ENCODE peak calls at places on chromosomes 11 and 22, in seven cellular contexts. N is PC-3, L is neural progenitor cell, F is GM23338, W is SK-N-SH, H is OCI-LY7, V is HCT116. M is an unnamed sample. For H3K4me1, the result is how much of the 10 kb centered on the place peaks cover.

GRCh38 chr22:23229646-23230045 is 49.3 kb downstream of the BCR start:
- DNase-seq in W (no peak), F (no peak), N (no peak), V (no peak), H (no peak), L (no peak), M (no peak)

GRCh38 chr22:22207845-22208564 is 36.6 kb upstream of the VPREB1 start:
- DNase-seq in L (peak), F (peak), N (peak), W (peak), H (peak), V (peak), M (peak)

GRCh38 chr11:115159122-115159665 is 345.0 kb downstream of the CADM1 start:
- DNase-seq in L (no peak), F (no peak), W (no peak), H (peak), N (no peak), V (no peak), M (no peak)

GRCh38 chr11:19628018-19628417 is 84.6 kb upstream of the NAV2 start:
- DNase-seq in W (no peak), V (no peak), L (no peak), F (no peak), N (peak), H (no peak), M (no peak)

GRCh38 chr11:21511835-21512440 is 680.9 kb upstream of the ANO5 start:
- DNase-seq in H (peak), F (peak), L (peak), V (peak), N (peak), W (peak), M (peak)

GRCh38 chr11:120040136-120040840 is 97.6 kb downstream of the TRIM29 start:
- DNase-seq in N (no peak), F (no peak), H (no peak), L (no peak), V (no peak), W (no peak), M (no peak)

GRCh38 chr11:31026315-31026714 is 343.2 kb downstream of the DCDC1 start:
- DNase-seq in L (no peak), F (no peak), V (no peak), W (no peak), N (no peak), H (no peak), M (no peak)

GRCh38 chr11:97764193-97764592 is 1256.6 kb upstream of the CNTN5 start:
- DNase-seq in H (no peak), L (no peak), W (no peak), N (no peak), V (no peak), F (no peak), M (no peak)

GRCh38 chr11:126739499-126740145 is 260.9 kb downstream of the KIRREL3 start:
- DNase-seq in H (no peak), F (no peak), W (no peak), L (no peak), V (no peak), N (no peak), M (no peak)

GRCh38 chr11:73507086-73507485 is 90.8 kb downstream of the FAM168A start:
- DNase-seq in L (no peak), W (no peak), V (no peak), H (no peak), F (no peak), N (no peak), M (no peak)

GRCh38 chr22:44147821-44148574 is 32.7 kb upstream of the PARVG start:
- DNase-seq in H (no peak), V (no peak), N (no peak), F (peak), W (no peak), L (peak), M (peak)

DNA sequence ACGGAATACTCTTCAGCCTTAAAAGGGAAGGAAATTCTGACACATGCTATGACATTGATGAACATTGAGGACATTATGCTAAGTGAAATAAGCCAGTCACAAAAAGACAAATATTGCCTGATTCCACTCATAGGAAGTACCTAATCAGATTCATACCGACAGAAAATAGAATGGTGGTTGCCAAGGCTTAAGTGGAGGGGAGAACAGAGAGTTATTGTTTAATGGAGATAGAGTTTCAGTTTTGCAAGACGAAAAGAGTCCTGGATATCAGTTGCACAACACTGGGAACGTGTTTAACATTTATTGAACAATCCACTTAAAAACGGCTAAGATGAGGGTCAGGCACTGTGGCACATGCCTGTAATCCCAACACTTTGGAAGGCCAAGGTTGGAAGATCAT is 45.6 kb upstream of the HIPK3 start:
- DNase-seq in V (no peak), H (no peak), L (no peak), N (no peak), W (no peak), F (no peak), M (no peak)
- H3K4me1 ChIP-seq in V (under half), H (under half), L (under half), N (under half), W (under half), F (under half), M (under half)

DNA sequence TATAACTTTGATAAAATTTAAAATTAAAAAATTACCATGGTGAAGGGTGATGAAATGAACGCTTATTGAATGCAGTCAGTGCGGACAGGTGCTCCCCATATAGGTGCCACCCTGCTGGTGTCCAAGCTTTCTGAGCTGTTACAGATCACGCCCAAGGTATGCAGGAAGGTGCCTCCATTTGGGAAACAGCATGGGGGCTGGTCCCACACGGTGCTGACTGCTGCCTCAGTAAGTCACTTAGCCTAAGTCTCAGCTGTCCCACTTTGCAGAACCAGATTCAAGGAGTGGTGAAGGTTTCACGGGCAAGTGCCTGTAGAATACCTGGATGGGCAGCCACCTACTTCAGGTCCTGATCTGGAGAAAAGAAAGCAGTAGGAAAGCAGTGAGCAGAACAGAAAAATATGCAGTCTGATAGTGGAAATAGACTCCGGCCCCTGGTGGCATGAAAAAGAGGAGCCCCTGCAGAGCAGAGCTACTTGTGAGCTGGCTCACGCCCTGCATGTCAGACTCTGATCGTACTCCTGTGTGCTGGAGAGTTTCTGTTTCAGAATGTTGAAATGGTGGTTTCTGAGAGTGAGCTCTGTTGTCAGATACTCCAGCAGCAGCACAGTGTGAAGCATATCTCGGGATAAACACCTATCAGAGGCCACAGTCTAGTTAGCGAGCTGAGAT is 33.2 kb downstream of the ADORA2A start:
- DNase-seq in F (no peak), V (no peak), W (no peak), H (no peak), N (no peak), L (no peak), M (peak)
- TF ChIP-seq CTCF in F (no peak), V (no peak), W (no peak), H (no peak), N (no peak), L (no peak), M (no peak)

DNA sequence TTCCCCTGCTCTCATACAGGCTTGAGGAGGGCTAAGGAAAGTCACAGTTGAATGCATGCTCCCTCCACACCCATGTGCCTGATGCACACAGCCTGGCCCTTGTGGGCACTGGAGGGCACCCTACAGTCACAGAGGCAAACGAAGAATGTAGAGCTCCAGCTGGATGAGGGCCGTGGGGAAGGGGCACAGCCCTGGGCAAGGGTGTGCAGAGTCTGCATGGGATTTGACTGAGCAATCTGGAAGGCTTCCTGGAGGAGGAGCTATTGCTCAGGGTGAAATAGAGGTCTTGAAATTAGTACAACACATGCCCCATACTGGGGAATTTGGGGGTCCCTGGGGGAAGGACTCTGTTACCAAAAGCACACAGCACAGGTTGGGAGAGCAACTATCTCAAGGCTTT is 64.0 kb downstream of the KCNQ1 start:
- DNase-seq in H (no peak), V (no peak), W (peak), N (no peak), F (no peak), L (no peak), M (no peak)
- TF ChIP-seq EZH2phosphoT487 in H (no peak), V (no peak), W (no peak), N (no peak), F (no peak), L (no peak), M (no peak)

GRCh38 chr22:24421428-24421931 is 5.9 kb upstream of the ADORA2A start:
- DNase-seq in F (peak), H (peak), N (peak), L (peak), W (peak), V (peak), M (peak)

GRCh38 chr22:24419480-24419860 is 7.9 kb upstream of the ADORA2A start:
- DNase-seq in F (no peak), H (no peak), N (no peak), L (no peak), W (peak), V (no peak), M (no peak)

GRCh38 chr22:24420072-24420976 is 7.1 kb upstream of the ADORA2A start:
- DNase-seq in F (peak), H (no peak), L (peak), N (no peak), V (no peak), W (peak), M (no peak)

GRCh38 chr22:24422078-24422665 is 5.2 kb upstream of the ADORA2A start:
- DNase-seq in W (no peak), N (no peak), H (no peak), F (no peak), L (no peak), V (no peak), M (no peak)

GRCh38 chr22:24420977-24421343 is 6.4 kb upstream of the ADORA2A start:
- DNase-seq in V (no peak), F (no peak), N (no peak), L (no peak), H (no peak), W (no peak), M (no peak)
- H3K4me1 ChIP-seq in V (under half), F (under half), N (under half), L (under half), H (under half), W (half or more), M (under half)